ENCODE peak calls at places on chromosome 5, in seven cellular contexts. One of them, this sample, is unnamed.

GRCh38 chr5:154541553-154541952 is 63.5 kb upstream of the HAND1 start:
- DNase-seq in IMR-90: no peak
- DNase-seq in neuronal stem cell: no peak
- DNase-seq in H9: peak
- DNase-seq in mesenchymal stem cell: no peak
- DNase-seq in H1: no peak
- DNase-seq in trophoblast cell: no peak
- DNase-seq in this sample: peak

GRCh38 chr5:109485030-109485429 is 75.3 kb upstream of the PJA2 start:
- DNase-seq in IMR-90: no peak
- DNase-seq in neuronal stem cell: no peak
- DNase-seq in H9: no peak
- DNase-seq in mesenchymal stem cell: peak
- DNase-seq in H1: no peak
- DNase-seq in trophoblast cell: no peak
- DNase-seq in this sample: no peak

GRCh38 chr5:143664623-143665022 is 147.3 kb upstream of the HMHB1 start:
- DNase-seq in IMR-90: no peak
- DNase-seq in neuronal stem cell: no peak
- DNase-seq in H9: no peak
- DNase-seq in mesenchymal stem cell: no peak
- DNase-seq in H1: no peak
- DNase-seq in trophoblast cell: no peak
- DNase-seq in this sample: no peak

GRCh38 chr5:80905405-80905804 is 54.8 kb upstream of the RASGRF2 start:
- DNase-seq in IMR-90: no peak
- DNase-seq in neuronal stem cell: no peak
- DNase-seq in H9: no peak
- DNase-seq in mesenchymal stem cell: no peak
- DNase-seq in H1: no peak
- DNase-seq in trophoblast cell: no peak
- DNase-seq in this sample: no peak

GRCh38 chr5:117594165-117594564 is 1019.5 kb upstream of the SEMA6A start:
- DNase-seq in IMR-90: no peak
- DNase-seq in neuronal stem cell: no peak
- DNase-seq in H9: no peak
- DNase-seq in mesenchymal stem cell: peak
- DNase-seq in H1: no peak
- DNase-seq in trophoblast cell: peak
- DNase-seq in this sample: peak

GRCh38 chr5:155087036-155087435 is 73.5 kb downstream of the KIF4B start:
- DNase-seq in IMR-90: peak
- DNase-seq in neuronal stem cell: no peak
- DNase-seq in H9: no peak
- DNase-seq in mesenchymal stem cell: peak
- DNase-seq in H1: no peak
- DNase-seq in trophoblast cell: peak
- DNase-seq in this sample: peak

GRCh38 chr5:127660048-127660733 is 11.3 kb downstream of the CTXN3 start:
- DNase-seq in IMR-90: no peak
- DNase-seq in neuronal stem cell: peak
- DNase-seq in H9: no peak
- DNase-seq in mesenchymal stem cell: no peak
- DNase-seq in H1: no peak
- DNase-seq in trophoblast cell: no peak
- DNase-seq in this sample: no peak

GRCh38 chr5:110899566-110900412 is 161.0 kb downstream of the SLC25A46 start:
- DNase-seq in IMR-90: peak
- DNase-seq in neuronal stem cell: no peak
- DNase-seq in H9: no peak
- DNase-seq in mesenchymal stem cell: peak
- DNase-seq in H1: peak
- DNase-seq in trophoblast cell: peak
- DNase-seq in this sample: peak

GRCh38 chr5:154510156-154510555 is 32.1 kb upstream of the HAND1 start:
- DNase-seq in IMR-90: no peak
- DNase-seq in neuronal stem cell: no peak
- DNase-seq in H9: no peak
- DNase-seq in mesenchymal stem cell: no peak
- DNase-seq in H1: no peak
- DNase-seq in trophoblast cell: no peak
- DNase-seq in this sample: no peak

GRCh38 chr5:131164161-131164930 is 710 bp downstream of the HINT1 start:
- DNase-seq in IMR-90: peak
- DNase-seq in neuronal stem cell: peak
- DNase-seq in H9: peak
- DNase-seq in mesenchymal stem cell: peak
- DNase-seq in H1: no peak
- DNase-seq in trophoblast cell: peak
- DNase-seq in this sample: peak

GRCh38 chr5:171596391-171596878 is 177.0 kb downstream of the FGF18 start:
- DNase-seq in IMR-90: peak
- DNase-seq in neuronal stem cell: no peak
- DNase-seq in H9: peak
- DNase-seq in mesenchymal stem cell: peak
- DNase-seq in H1: peak
- DNase-seq in trophoblast cell: peak
- DNase-seq in this sample: peak

GRCh38 chr5:148998174-148998797 is 64.6 kb downstream of the SH3TC2 start:
- DNase-seq in IMR-90: peak
- DNase-seq in neuronal stem cell: peak
- DNase-seq in H9: no peak
- DNase-seq in mesenchymal stem cell: peak
- DNase-seq in H1: no peak
- DNase-seq in trophoblast cell: peak
- DNase-seq in this sample: peak

GRCh38 chr5:138541511-138541910 is 1.5 kb downstream of the ETF1 start:
- DNase-seq in IMR-90: no peak
- DNase-seq in neuronal stem cell: no peak
- DNase-seq in H9: no peak
- DNase-seq in mesenchymal stem cell: no peak
- DNase-seq in H1: no peak
- DNase-seq in trophoblast cell: peak
- DNase-seq in this sample: no peak

GRCh38 chr5:149730620-149731331 is 666 bp downstream of the PPARGC1B start:
- DNase-seq in IMR-90: no peak
- DNase-seq in neuronal stem cell: peak
- DNase-seq in H9: peak
- DNase-seq in mesenchymal stem cell: peak
- DNase-seq in H1: no peak
- DNase-seq in trophoblast cell: peak
- DNase-seq in this sample: peak

GRCh38 chr5:94830520-94830919 is 212.1 kb downstream of the SLF1 start:
- DNase-seq in IMR-90: no peak
- DNase-seq in neuronal stem cell: no peak
- DNase-seq in H9: no peak
- DNase-seq in mesenchymal stem cell: no peak
- DNase-seq in H1: no peak
- DNase-seq in trophoblast cell: no peak
- DNase-seq in this sample: peak

GRCh38 chr5:93595420-93596136 is 12.6 kb downstream of the NR2F1 start:
- DNase-seq in IMR-90: no peak
- DNase-seq in neuronal stem cell: no peak
- DNase-seq in H9: peak
- DNase-seq in mesenchymal stem cell: peak
- DNase-seq in H1: no peak
- DNase-seq in trophoblast cell: no peak
- DNase-seq in this sample: no peak

DNA sequence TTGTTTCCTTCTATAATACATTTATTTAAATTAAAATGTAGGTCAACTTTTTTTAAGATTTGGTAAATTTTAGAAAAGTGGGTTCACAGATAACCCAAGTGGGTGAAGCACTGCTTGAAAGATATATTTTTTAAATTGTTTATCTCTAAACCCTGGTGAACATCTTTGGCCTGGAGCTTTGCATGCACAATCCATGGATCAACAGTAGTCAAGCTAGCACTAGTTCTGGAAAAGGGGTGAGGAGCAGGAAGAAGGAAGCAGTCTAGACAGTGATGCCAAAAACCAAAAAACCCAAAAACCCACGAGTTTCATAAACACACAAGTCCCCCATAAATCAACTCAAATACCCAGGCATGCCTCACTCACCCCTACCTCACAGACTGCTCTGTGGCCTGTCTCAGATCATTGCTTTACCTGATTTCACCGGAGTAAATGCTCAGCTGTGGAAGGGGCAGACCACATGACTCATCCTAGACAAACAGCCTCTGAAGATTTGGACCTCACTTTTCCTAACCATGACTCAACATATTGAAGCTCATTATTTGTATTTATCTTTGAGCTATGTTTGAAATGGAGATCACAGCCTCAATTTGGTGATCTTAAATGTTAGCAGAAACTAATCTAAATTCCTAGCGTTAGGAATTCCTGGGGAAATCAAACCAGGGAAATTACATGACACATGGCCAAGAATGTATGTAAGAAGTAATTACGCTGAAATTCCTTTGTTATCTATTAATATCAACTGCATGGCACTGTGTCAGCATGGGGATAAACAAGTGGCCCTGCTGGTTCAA is 149.6 kb downstream of the ZNF608 start:
- DNase-seq in IMR-90: peak
- DNase-seq in neuronal stem cell: no peak
- DNase-seq in H9: no peak
- DNase-seq in mesenchymal stem cell: peak
- DNase-seq in H1: no peak
- DNase-seq in trophoblast cell: peak
- DNase-seq in this sample: peak
- H2BK120ac ChIP-seq in IMR-90: peak
- H2BK120ac ChIP-seq in neuronal stem cell: no peak
- H2BK120ac ChIP-seq in H9: no peak
- H2BK120ac ChIP-seq in mesenchymal stem cell: no peak
- H2BK120ac ChIP-seq in H1: no peak
- H2BK120ac ChIP-seq in trophoblast cell: no peak
- H2BK120ac ChIP-seq in this sample: no peak

GRCh38 chr5:153491408-153491807 is 938 bp downstream of the GRIA1 start:
- DNase-seq in IMR-90: no peak
- DNase-seq in neuronal stem cell: no peak
- DNase-seq in H9: no peak
- DNase-seq in mesenchymal stem cell: no peak
- DNase-seq in H1: no peak
- DNase-seq in trophoblast cell: no peak
- DNase-seq in this sample: no peak
- H3K4me2 ChIP-seq in IMR-90: no peak
- H3K4me2 ChIP-seq in neuronal stem cell: peak
- H3K4me2 ChIP-seq in H9: peak
- H3K4me2 ChIP-seq in mesenchymal stem cell: no peak
- H3K4me2 ChIP-seq in H1: peak
- H3K4me2 ChIP-seq in trophoblast cell: no peak
- H3K4me2 ChIP-seq in this sample: no peak

GRCh38 chr5:157578079-157578780 is 2.7 kb upstream of the ADAM19 start:
- DNase-seq in IMR-90: no peak
- DNase-seq in neuronal stem cell: no peak
- DNase-seq in H9: no peak
- DNase-seq in mesenchymal stem cell: no peak
- DNase-seq in H1: no peak
- DNase-seq in trophoblast cell: peak
- DNase-seq in this sample: peak

GRCh38 chr5:157576678-157577077 is 1.1 kb upstream of the ADAM19 start:
- DNase-seq in IMR-90: no peak
- DNase-seq in neuronal stem cell: no peak
- DNase-seq in H9: no peak
- DNase-seq in mesenchymal stem cell: no peak
- DNase-seq in H1: no peak
- DNase-seq in trophoblast cell: peak
- DNase-seq in this sample: peak

GRCh38 chr5:157571357-157571827 is 4.2 kb downstream of the ADAM19 start:
- DNase-seq in IMR-90: peak
- DNase-seq in neuronal stem cell: no peak
- DNase-seq in H9: no peak
- DNase-seq in mesenchymal stem cell: peak
- DNase-seq in H1: peak
- DNase-seq in trophoblast cell: peak
- DNase-seq in this sample: peak

GRCh38 chr5:157575096-157575872 is at the start of gene ADAM19:
- DNase-seq in IMR-90: peak
- DNase-seq in neuronal stem cell: peak
- DNase-seq in H9: no peak
- DNase-seq in mesenchymal stem cell: peak
- DNase-seq in H1: peak
- DNase-seq in trophoblast cell: peak
- DNase-seq in this sample: no peak

DNA sequence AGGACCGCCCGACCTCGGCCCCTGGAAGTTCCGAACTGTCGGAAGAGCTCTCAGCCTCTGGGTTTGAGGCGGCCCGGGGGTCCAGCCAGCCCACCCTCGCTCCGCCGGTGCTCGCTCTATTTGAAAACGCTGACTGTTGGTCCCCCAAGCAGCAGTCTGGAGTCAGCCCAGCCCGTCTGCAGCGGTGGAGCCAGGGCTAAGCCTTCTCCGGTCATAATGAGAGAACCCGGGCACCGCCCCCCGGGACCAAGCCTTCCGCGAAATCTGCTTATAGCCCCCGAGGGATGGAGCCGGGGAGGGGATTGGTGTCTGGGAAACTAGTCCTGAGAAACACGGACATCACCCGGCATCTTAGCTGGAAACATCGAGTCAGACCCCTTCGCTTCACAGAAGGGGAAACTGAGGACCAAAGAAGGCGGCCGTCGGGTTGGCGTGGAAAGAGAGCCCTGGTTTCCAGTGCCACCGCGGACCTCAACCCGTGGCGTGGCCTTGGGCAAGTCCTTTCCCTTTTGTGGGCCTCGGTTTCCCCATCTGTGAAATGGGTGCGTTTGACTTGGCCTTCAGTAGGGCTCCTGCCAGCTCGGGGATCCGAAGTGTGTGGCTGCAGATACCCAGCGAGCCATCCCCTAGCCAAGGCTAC is 999 bp downstream of the ADAM19 start:
- DNase-seq in IMR-90: peak
- DNase-seq in neuronal stem cell: no peak
- DNase-seq in H9: no peak
- DNase-seq in mesenchymal stem cell: peak
- DNase-seq in H1: no peak
- DNase-seq in trophoblast cell: no peak
- DNase-seq in this sample: peak
- H3K27ac ChIP-seq in IMR-90: peak
- H3K27ac ChIP-seq in neuronal stem cell: peak
- H3K27ac ChIP-seq in H9: no peak
- H3K27ac ChIP-seq in mesenchymal stem cell: peak
- H3K27ac ChIP-seq in H1: no peak
- H3K27ac ChIP-seq in trophoblast cell: peak
- H3K27ac ChIP-seq in this sample: peak

GRCh38 chr5:159316519-159317383 is 13.5 kb downstream of the IL12B start:
- DNase-seq in IMR-90: peak
- DNase-seq in neuronal stem cell: peak
- DNase-seq in H9: peak
- DNase-seq in mesenchymal stem cell: peak
- DNase-seq in H1: no peak
- DNase-seq in trophoblast cell: peak
- DNase-seq in this sample: peak

GRCh38 chr5:159311063-159311462 is 19.2 kb downstream of the IL12B start:
- DNase-seq in IMR-90: no peak
- DNase-seq in neuronal stem cell: no peak
- DNase-seq in H9: no peak
- DNase-seq in mesenchymal stem cell: no peak
- DNase-seq in H1: no peak
- DNase-seq in trophoblast cell: no peak
- DNase-seq in this sample: no peak

GRCh38 chr5:159309689-159310433 is 20.4 kb downstream of the IL12B start:
- DNase-seq in IMR-90: no peak
- DNase-seq in neuronal stem cell: no peak
- DNase-seq in H9: no peak
- DNase-seq in mesenchymal stem cell: no peak
- DNase-seq in H1: no peak
- DNase-seq in trophoblast cell: peak
- DNase-seq in this sample: no peak

GRCh38 chr5:159310492-159310891 is 19.8 kb downstream of the IL12B start:
- DNase-seq in IMR-90: no peak
- DNase-seq in neuronal stem cell: peak
- DNase-seq in H9: peak
- DNase-seq in mesenchymal stem cell: no peak
- DNase-seq in H1: peak
- DNase-seq in trophoblast cell: peak
- DNase-seq in this sample: peak

GRCh38 chr5:159313197-159313596 is 17.1 kb downstream of the IL12B start:
- DNase-seq in IMR-90: no peak
- DNase-seq in neuronal stem cell: no peak
- DNase-seq in H9: no peak
- DNase-seq in mesenchymal stem cell: no peak
- DNase-seq in H1: no peak
- DNase-seq in trophoblast cell: no peak
- DNase-seq in this sample: no peak
- H2BK120ac ChIP-seq in IMR-90: no peak
- H2BK120ac ChIP-seq in neuronal stem cell: no peak
- H2BK120ac ChIP-seq in H9: no peak
- H2BK120ac ChIP-seq in mesenchymal stem cell: no peak
- H2BK120ac ChIP-seq in H1: no peak
- H2BK120ac ChIP-seq in trophoblast cell: no peak
- H2BK120ac ChIP-seq in this sample: no peak

This sample was measured in mesendoderm.